ENCODE peak calls at places on chromosomes 16 and 17, in four cellular contexts. One of them, this sample, is unnamed.

GRCh38 chr16:3957344-3957980 is 76.9 kb upstream of the CREBBP start:
- DNase-seq in NCI-H774: no peak
- DNase-seq in tibial artery: no peak
- DNase-seq in stimulated activated CD8-positive, alpha-beta memory T cell treated with anti-CD3 and anti-CD28 coated beads, Interleukin-2, amount 100 ng/mL, for 1 hour: no peak
- DNase-seq in this sample: no peak

GRCh38 chr17:33560165-33560564 is 267.1 kb upstream of the ASIC2 start:
- DNase-seq in NCI-H774: no peak
- DNase-seq in tibial artery: no peak
- DNase-seq in stimulated activated CD8-positive, alpha-beta memory T cell treated with anti-CD3 and anti-CD28 coated beads, Interleukin-2, amount 100 ng/mL, for 1 hour: no peak
- DNase-seq in this sample: no peak

GRCh38 chr16:58426095-58426494 is 33.8 kb downstream of the GINS3 start:
- DNase-seq in NCI-H774: no peak
- DNase-seq in tibial artery: peak; percentile 68
- DNase-seq in stimulated activated CD8-positive, alpha-beta memory T cell treated with anti-CD3 and anti-CD28 coated beads, Interleukin-2, amount 100 ng/mL, for 1 hour: no peak
- DNase-seq in this sample: no peak

GRCh38 chr16:80147021-80147680 is 393.6 kb upstream of the DYNLRB2 start:
- DNase-seq in NCI-H774: no peak
- DNase-seq in tibial artery: no peak
- DNase-seq in stimulated activated CD8-positive, alpha-beta memory T cell treated with anti-CD3 and anti-CD28 coated beads, Interleukin-2, amount 100 ng/mL, for 1 hour: no peak
- DNase-seq in this sample: no peak

GRCh38 chr17:77496401-77496801 is 355.6 kb downstream of the SEC14L1 start:
- DNase-seq in NCI-H774: no peak
- DNase-seq in tibial artery: no peak
- DNase-seq in stimulated activated CD8-positive, alpha-beta memory T cell treated with anti-CD3 and anti-CD28 coated beads, Interleukin-2, amount 100 ng/mL, for 1 hour: no peak
- DNase-seq in this sample: no peak

GRCh38 chr16:73092236-73092781 is 44.4 kb upstream of the ZFHX3 start:
- DNase-seq in NCI-H774: no peak
- DNase-seq in tibial artery: no peak
- DNase-seq in stimulated activated CD8-positive, alpha-beta memory T cell treated with anti-CD3 and anti-CD28 coated beads, Interleukin-2, amount 100 ng/mL, for 1 hour: no peak
- DNase-seq in this sample: no peak

GRCh38 chr17:13016881-13017622 is 775 bp downstream of the ELAC2 start:
- DNase-seq in NCI-H774: no peak
- DNase-seq in tibial artery: no peak
- DNase-seq in stimulated activated CD8-positive, alpha-beta memory T cell treated with anti-CD3 and anti-CD28 coated beads, Interleukin-2, amount 100 ng/mL, for 1 hour: no peak
- DNase-seq in this sample: no peak

GRCh38 chr17:9368631-9369030 is 207.0 kb downstream of the STX8 start:
- DNase-seq in NCI-H774: no peak
- DNase-seq in tibial artery: no peak
- DNase-seq in stimulated activated CD8-positive, alpha-beta memory T cell treated with anti-CD3 and anti-CD28 coated beads, Interleukin-2, amount 100 ng/mL, for 1 hour: no peak
- DNase-seq in this sample: no peak

GRCh38 chr17:79144090-79144610 is 69.5 kb downstream of the ENGASE start:
- DNase-seq in NCI-H774: no peak
- DNase-seq in tibial artery: no peak
- DNase-seq in stimulated activated CD8-positive, alpha-beta memory T cell treated with anti-CD3 and anti-CD28 coated beads, Interleukin-2, amount 100 ng/mL, for 1 hour: no peak
- DNase-seq in this sample: no peak

GRCh38 chr17:45894022-45894784 is at the start of gene MAPT:
- DNase-seq in NCI-H774: peak; percentile 97
- DNase-seq in tibial artery: peak; percentile 94
- DNase-seq in stimulated activated CD8-positive, alpha-beta memory T cell treated with anti-CD3 and anti-CD28 coated beads, Interleukin-2, amount 100 ng/mL, for 1 hour: peak; percentile 45
- DNase-seq in this sample: peak; percentile 69

GRCh38 chr17:12883472-12883871 is 94.2 kb downstream of the ARHGAP44 start:
- DNase-seq in NCI-H774: no peak
- DNase-seq in tibial artery: no peak
- DNase-seq in stimulated activated CD8-positive, alpha-beta memory T cell treated with anti-CD3 and anti-CD28 coated beads, Interleukin-2, amount 100 ng/mL, for 1 hour: no peak
- DNase-seq in this sample: no peak

GRCh38 chr17:59366040-59366757 is 34.7 kb downstream of the YPEL2 start:
- DNase-seq in NCI-H774: peak; percentile 19
- DNase-seq in tibial artery: peak; percentile 64
- DNase-seq in stimulated activated CD8-positive, alpha-beta memory T cell treated with anti-CD3 and anti-CD28 coated beads, Interleukin-2, amount 100 ng/mL, for 1 hour: no peak
- DNase-seq in this sample: no peak

GRCh38 chr16:83955218-83956130 is 2.4 kb downstream of the OSGIN1 start:
- DNase-seq in NCI-H774: no peak
- DNase-seq in tibial artery: no peak
- DNase-seq in stimulated activated CD8-positive, alpha-beta memory T cell treated with anti-CD3 and anti-CD28 coated beads, Interleukin-2, amount 100 ng/mL, for 1 hour: no peak
- DNase-seq in this sample: no peak

GRCh38 chr17:51004249-51004648 is 116.4 kb downstream of the SPAG9 start:
- DNase-seq in NCI-H774: no peak
- DNase-seq in tibial artery: no peak
- DNase-seq in stimulated activated CD8-positive, alpha-beta memory T cell treated with anti-CD3 and anti-CD28 coated beads, Interleukin-2, amount 100 ng/mL, for 1 hour: no peak
- DNase-seq in this sample: no peak

GRCh38 chr17:77372444-77373297 is 231.9 kb downstream of the SEC14L1 start:
- DNase-seq in NCI-H774: peak; percentile 21
- DNase-seq in tibial artery: peak; percentile 94
- DNase-seq in stimulated activated CD8-positive, alpha-beta memory T cell treated with anti-CD3 and anti-CD28 coated beads, Interleukin-2, amount 100 ng/mL, for 1 hour: no peak
- DNase-seq in this sample: peak; percentile 44

GRCh38 chr17:19386276-19386863 is 620 bp downstream of the MFAP4 start:
- DNase-seq in NCI-H774: no peak
- DNase-seq in tibial artery: peak; percentile 88
- DNase-seq in stimulated activated CD8-positive, alpha-beta memory T cell treated with anti-CD3 and anti-CD28 coated beads, Interleukin-2, amount 100 ng/mL, for 1 hour: no peak
- DNase-seq in this sample: no peak

GRCh38 chr17:63826468-63827001 is 696 bp upstream of the PSMC5 start:
- DNase-seq in NCI-H774: no peak
- DNase-seq in tibial artery: no peak
- DNase-seq in stimulated activated CD8-positive, alpha-beta memory T cell treated with anti-CD3 and anti-CD28 coated beads, Interleukin-2, amount 100 ng/mL, for 1 hour: no peak
- DNase-seq in this sample: no peak

GRCh38 chr17:57723427-57724037 is 21.6 kb downstream of the CCDC182 start:
- DNase-seq in NCI-H774: no peak
- DNase-seq in tibial artery: peak; percentile 46
- DNase-seq in stimulated activated CD8-positive, alpha-beta memory T cell treated with anti-CD3 and anti-CD28 coated beads, Interleukin-2, amount 100 ng/mL, for 1 hour: no peak
- DNase-seq in this sample: no peak

GRCh38 chr16:83933885-83934683 is 19.0 kb upstream of the OSGIN1 start:
- DNase-seq in NCI-H774: no peak
- DNase-seq in tibial artery: no peak
- DNase-seq in stimulated activated CD8-positive, alpha-beta memory T cell treated with anti-CD3 and anti-CD28 coated beads, Interleukin-2, amount 100 ng/mL, for 1 hour: no peak
- DNase-seq in this sample: no peak

GRCh38 chr17:29682054-29682453 is 59.3 kb upstream of the CORO6 start:
- DNase-seq in NCI-H774: no peak
- DNase-seq in tibial artery: no peak
- DNase-seq in stimulated activated CD8-positive, alpha-beta memory T cell treated with anti-CD3 and anti-CD28 coated beads, Interleukin-2, amount 100 ng/mL, for 1 hour: no peak
- DNase-seq in this sample: no peak

GRCh38 chr17:56451629-56452028 is 141.9 kb upstream of the NOG start:
- DNase-seq in NCI-H774: no peak
- DNase-seq in tibial artery: no peak
- DNase-seq in stimulated activated CD8-positive, alpha-beta memory T cell treated with anti-CD3 and anti-CD28 coated beads, Interleukin-2, amount 100 ng/mL, for 1 hour: no peak
- DNase-seq in this sample: no peak

GRCh38 chr17:67569873-67570272 is 147.9 kb upstream of the NOL11 start:
- DNase-seq in NCI-H774: no peak
- DNase-seq in tibial artery: no peak
- DNase-seq in stimulated activated CD8-positive, alpha-beta memory T cell treated with anti-CD3 and anti-CD28 coated beads, Interleukin-2, amount 100 ng/mL, for 1 hour: no peak
- DNase-seq in this sample: no peak

GRCh38 chr16:4263504-4264436 is 9.1 kb downstream of the TFAP4 start:
- DNase-seq in NCI-H774: no peak
- DNase-seq in tibial artery: no peak
- DNase-seq in stimulated activated CD8-positive, alpha-beta memory T cell treated with anti-CD3 and anti-CD28 coated beads, Interleukin-2, amount 100 ng/mL, for 1 hour: no peak
- DNase-seq in this sample: no peak

GRCh38 chr16:24610421-24610765 is 71.0 kb downstream of the RBBP6 start:
- DNase-seq in NCI-H774: no peak
- DNase-seq in tibial artery: no peak
- DNase-seq in stimulated activated CD8-positive, alpha-beta memory T cell treated with anti-CD3 and anti-CD28 coated beads, Interleukin-2, amount 100 ng/mL, for 1 hour: no peak
- DNase-seq in this sample: no peak

GRCh38 chr16:68086336-68086821 is 1.2 kb downstream of the NFATC3 start:
- DNase-seq in NCI-H774: no peak
- DNase-seq in tibial artery: no peak
- DNase-seq in stimulated activated CD8-positive, alpha-beta memory T cell treated with anti-CD3 and anti-CD28 coated beads, Interleukin-2, amount 100 ng/mL, for 1 hour: no peak
- DNase-seq in this sample: no peak

This sample was measured in effector memory CD4-positive, alpha-beta T cell.